ENCODE peak calls at places on chromosomes 5 and 9, in four cellular contexts. S is GM12891; Z is stimulated activated CD4-positive, alpha-beta T cell treated with anti-CD3 and anti-CD28 coated beads, Interleukin-12 subunit alpha, Interleukin-12 subunit beta, amount 100 ng/mL, for 24 hours; L is tibial nerve. N is an unnamed sample.

GRCh38 chr9:129383005-129383414 is 204.9 kb upstream of the IER5L start:
- DNase-seq in S (no peak), L (no peak), Z (no peak), N (peak)

GRCh38 chr9:1738511-1739100 is 276.5 kb upstream of the SMARCA2 start:
- DNase-seq in S (no peak), Z (no peak), L (no peak), N (no peak)

GRCh38 chr9:130579738-130580463 is 524 bp downstream of the FUBP3 start:
- DNase-seq in L (no peak), Z (peak), S (no peak), N (no peak)

GRCh38 chr9:116574027-116574679 is 113.0 kb upstream of the TRIM32 start:
- DNase-seq in Z (no peak), L (no peak), S (no peak), N (peak)

GRCh38 chr5:173973614-173973969 is 15.4 kb upstream of the C5orf47 start:
- DNase-seq in Z (no peak), L (no peak), S (no peak), N (no peak)

GRCh38 chr5:63131618-63132285 is 553.1 kb downstream of the LRRC70 start:
- DNase-seq in Z (no peak), S (no peak), L (no peak), N (no peak)

GRCh38 chr9:112239708-112240107 is 64.6 kb upstream of the SUSD1 start:
- DNase-seq in Z (no peak), L (no peak), S (no peak), N (no peak)

GRCh38 chr5:144206136-144206535 is 35.5 kb downstream of the KCTD16 start:
- DNase-seq in S (no peak), L (no peak), Z (no peak), N (no peak)

GRCh38 chr5:134133213-134133994 is 18.9 kb downstream of the TCF7 start:
- DNase-seq in L (peak), Z (no peak), S (no peak), N (no peak)

GRCh38 chr9:130844028-130844427 is 9.0 kb downstream of the ABL1 start:
- DNase-seq in S (no peak), L (no peak), Z (no peak), N (no peak)

GRCh38 chr9:93202919-93203712 is 19.2 kb downstream of the WNK2 start:
- DNase-seq in S (no peak), Z (no peak), L (no peak), N (no peak)

N was measured in NCI-H1048.